ENCODE peak calls at places on chromosomes 11 and 22, in seven cellular contexts. E is K562, A is HCT116, M is GM12878, X is H1, I is SK-N-SH, C is HepG2. T is an unnamed sample.

GRCh38 chr22:24096401-24097115 is 84.7 kb upstream of the SUSD2 start:
- DNase-seq in E (no peak), A (no peak), M (no peak), X (no peak), I (no peak), C (no peak), T (no peak)

GRCh38 chr22:27463121-27463520 is 338.4 kb downstream of the MN1 start:
- DNase-seq in E (no peak), A (no peak), M (no peak), X (no peak), I (no peak), C (no peak), T (no peak)

GRCh38 chr22:43978558-43978957 is 23.3 kb downstream of the SAMM50 start:
- DNase-seq in E (no peak), A (no peak), M (no peak), X (no peak), I (no peak), C (no peak), T (no peak)

GRCh38 chr22:29369460-29369859 is 18.9 kb downstream of the AP1B1 start:
- DNase-seq in E (no peak), A (no peak), M (no peak), X (peak; percentile 55), I (no peak), C (no peak), T (no peak)

GRCh38 chr22:39110631-39111561 is 13.9 kb downstream of the APOBEC3H start:
- DNase-seq in E (no peak), A (no peak), M (no peak), X (no peak), I (peak; percentile 39), C (peak; percentile 59), T (no peak)

GRCh38 chr11:22795914-22796313 is 33.7 kb downstream of the SVIP start:
- DNase-seq in E (peak; percentile 39), A (no peak), M (no peak), X (no peak), I (no peak), C (no peak), T (no peak)

GRCh38 chr11:105144887-105145286 is 5.3 kb upstream of the CARD18 start:
- DNase-seq in E (no peak), A (peak; percentile 13), M (no peak), X (no peak), I (no peak), C (peak; percentile 62), T (no peak)

GRCh38 chr11:61978703-61979661 is 11.5 kb upstream of the FTH1 start:
- DNase-seq in E (no peak), A (no peak), M (no peak), X (no peak), I (no peak), C (no peak), T (no peak)

GRCh38 chr22:49305966-49306631 is 521.6 kb downstream of the BRD1 start:
- DNase-seq in E (no peak), A (no peak), M (no peak), X (peak; percentile 38), I (no peak), C (no peak), T (no peak)

GRCh38 chr22:20062766-20063083 is 17.3 kb upstream of the DGCR8 start:
- DNase-seq in E (no peak), A (peak; percentile 29), M (no peak), X (no peak), I (no peak), C (no peak), T (no peak)

GRCh38 chr11:24885580-24886173 is 388.8 kb downstream of the LUZP2 start:
- DNase-seq in E (no peak), A (no peak), M (no peak), X (no peak), I (no peak), C (no peak), T (no peak)

GRCh38 chr11:110296226-110297081 is at the start of gene RDX:
- DNase-seq in E (peak; percentile 94), A (peak; percentile 67), M (no peak), X (peak; percentile 84), I (peak; percentile 97), C (peak; percentile 52), T (peak; percentile 63)
- H3K4me1 ChIP-seq in E (peaks cover 13% of the 10 kb centered on the region), A (peaks cover 43% of the 10 kb centered on the region), M (no peaks in the 10 kb centered on the region), X (peaks cover 6% of the 10 kb centered on the region), I (peaks cover 12% of the 10 kb centered on the region), C (peaks cover 60% of the 10 kb centered on the region), T (no peaks in the 10 kb centered on the region)

GRCh38 chr11:118872403-118872821 is 11.3 kb upstream of the CXCR5 start:
- DNase-seq in E (no peak), A (no peak), M (no peak), X (no peak), I (no peak), C (no peak), T (no peak)
- H3K4me3 ChIP-seq in E (no peak overlapping the region), A (no peak overlapping the region), M (no peak overlapping the region), X (no peak overlapping the region), I (no peak overlapping the region), C (no peak overlapping the region), T (no peak overlapping the region)

GRCh38 chr11:128420943-128421342 is 166.4 kb downstream of the ETS1 start:
- DNase-seq in E (no peak), A (no peak), M (no peak), X (no peak), I (no peak), C (no peak), T (no peak)

GRCh38 chr11:128422576-128423370 is 164.6 kb downstream of the ETS1 start:
- DNase-seq in E (no peak), A (no peak), M (no peak), X (no peak), I (peak; percentile 84), C (no peak), T (no peak)

GRCh38 chr11:128424271-128424709 is 163.1 kb downstream of the ETS1 start:
- DNase-seq in E (no peak), A (no peak), M (no peak), X (no peak), I (no peak), C (no peak), T (no peak)

GRCh38 chr11:128421577-128421976 is 165.8 kb downstream of the ETS1 start:
- DNase-seq in E (no peak), A (no peak), M (no peak), X (no peak), I (peak; percentile 28), C (no peak), T (no peak)

GRCh38 chr11:128424867-128425285 is 162.5 kb downstream of the ETS1 start:
- DNase-seq in E (no peak), A (no peak), M (no peak), X (no peak), I (peak; percentile 37), C (peak; percentile 84), T (no peak)
- TF ChIP-seq YY1 in E (no peak), A (no peak), M (no peak), X (no peak), I (no peak), C (no peak), T (no peak)

DNA sequence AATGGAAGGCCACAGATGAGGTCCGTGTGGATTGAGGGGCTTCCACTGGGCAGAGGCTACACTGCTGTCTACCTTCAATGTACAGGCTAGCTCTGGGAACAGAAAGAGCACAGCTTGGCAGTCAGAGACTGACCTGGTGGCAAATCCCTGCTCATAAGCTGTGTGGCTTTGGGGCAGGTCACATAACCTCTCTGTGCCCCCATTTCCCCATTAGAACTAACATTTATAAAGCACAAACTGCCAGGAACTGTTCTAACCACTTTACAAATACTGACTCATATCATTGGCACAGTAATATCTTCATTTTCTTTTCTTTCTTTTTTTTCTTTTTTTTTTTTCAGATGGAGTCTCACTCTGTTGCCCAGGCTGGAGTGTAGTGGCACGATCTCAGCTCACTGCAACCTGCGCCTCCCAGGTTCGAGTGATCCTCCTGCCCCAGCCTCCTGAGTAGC is 3.1 kb downstream of the FOSL1 start:
- DNase-seq in E (no peak), A (no peak), M (no peak), X (no peak), I (no peak), C (no peak), T (no peak)
- H3K4me1 ChIP-seq in E (peaks cover 69% of the 10 kb centered on the region), A (peaks cover 26% of the 10 kb centered on the region), M (peaks cover 20% of the 10 kb centered on the region), X (peaks cover 5% of the 10 kb centered on the region), I (peaks cover 19% of the 10 kb centered on the region), C (peaks cover 53% of the 10 kb centered on the region), T (peaks cover 11% of the 10 kb centered on the region)

DNA sequence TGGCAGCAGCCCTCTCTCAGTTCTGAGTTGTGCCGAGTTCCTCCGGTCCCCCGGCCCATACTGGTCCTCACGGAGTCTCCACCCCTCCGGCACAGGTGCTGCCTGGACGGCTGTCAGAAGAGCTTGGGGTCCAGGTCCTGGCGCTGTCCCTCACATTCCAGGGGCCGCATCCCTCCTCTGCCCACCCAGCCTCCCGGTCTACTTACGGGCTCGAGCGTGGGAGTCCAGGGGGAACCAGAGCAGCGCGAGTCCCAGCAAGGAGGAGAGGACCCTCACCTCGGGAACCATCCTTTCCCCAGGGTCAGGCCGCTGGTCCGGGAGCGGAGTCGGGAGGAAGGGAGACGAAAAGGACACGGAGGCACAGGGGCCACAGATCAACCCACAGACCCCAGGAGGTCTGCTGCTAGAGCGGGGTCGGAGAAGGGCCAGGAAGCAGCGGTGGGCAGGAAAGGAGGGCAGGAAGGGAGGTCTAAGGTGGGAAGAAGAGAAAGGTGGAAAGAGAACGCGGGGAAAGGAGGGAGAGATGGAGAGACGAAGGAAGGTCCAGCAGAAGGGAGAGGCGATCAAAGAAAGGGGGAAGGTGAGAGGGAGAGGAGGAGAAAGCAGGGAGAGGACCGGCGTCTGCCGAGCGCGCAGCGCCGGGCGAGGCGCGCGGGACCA is 495 bp downstream of the CHRDL2 start:
- DNase-seq in E (no peak), A (no peak), M (no peak), X (peak; percentile 62), I (peak; percentile 40), C (no peak), T (no peak)
- H3K4me3 ChIP-seq in E (no peak overlapping the region), A (no peak overlapping the region), M (no peak overlapping the region), X (peak overlapping the region; percentile 77), I (no peak overlapping the region), C (no peak overlapping the region), T (peak overlapping the region; percentile 49)

GRCh38 chr11:8032576-8033311 is 45.6 kb downstream of the EIF3F start:
- DNase-seq in E (no peak), A (no peak), M (no peak), X (no peak), I (peak; percentile 47), C (no peak), T (no peak)
- TF ChIP-seq YY1 in E (no peak), A (no peak), M (no peak), X (peak; percentile 20), I (no peak), C (no peak), T (no peak)

GRCh38 chr11:43738600-43739409 is 58.3 kb downstream of the HSD17B12 start:
- DNase-seq in E (peak; percentile 28), A (peak; percentile 2), M (no peak), X (no peak), I (no peak), C (peak; percentile 3), T (no peak)
- H3K4me1 ChIP-seq in E (peaks cover 4% of the 10 kb centered on the region), A (peaks cover 24% of the 10 kb centered on the region), M (peaks cover 10% of the 10 kb centered on the region), X (no peaks in the 10 kb centered on the region), I (peaks cover 9% of the 10 kb centered on the region), C (peaks cover 37% of the 10 kb centered on the region), T (no peaks in the 10 kb centered on the region)